ENCODE peak calls at places on chromosome 1, in six cellular contexts. U is activated T-cell treated with anti-CD3 and anti-CD28 coated beads, Interleukin-2, amount 50 U/mL, for 1 hour; V is Caki2; N is LoVo; M is activated CD8-positive, alpha-beta memory T cell treated with anti-CD3 and anti-CD28 coated beads for 4 hours; L is ACHN. K is an unnamed sample.
A peak's percentile ranks its signal among the peaks of the same experiment; 100 is the strongest.

GRCh38 chr1:229582011-229582694 is 23.6 kb upstream of the ABCB10 start:
- DNase-seq in U (no peak), V (no peak), N (no peak), M (no peak), L (no peak), K (no peak)

GRCh38 chr1:181768216-181768929 is 285.1 kb downstream of the CACNA1E start:
- DNase-seq in U (no peak), V (peak; percentile 60), N (no peak), M (no peak), L (peak; percentile 22), K (no peak)

GRCh38 chr1:215064327-215064726 is 18.2 kb upstream of the KCNK2 start:
- DNase-seq in U (no peak), V (no peak), N (no peak), M (no peak), L (no peak), K (no peak)

GRCh38 chr1:243979396-243979795 is 71.7 kb upstream of the ZBTB18 start:
- DNase-seq in U (no peak), V (no peak), N (no peak), M (no peak), L (no peak), K (peak; percentile 29)

GRCh38 chr1:206735553-206736031 is 35.0 kb upstream of the IL19 start:
- DNase-seq in U (no peak), V (no peak), N (no peak), M (no peak), L (no peak), K (no peak)

GRCh38 chr1:56948403-56949023 is 17.3 kb downstream of the C8B start:
- DNase-seq in U (no peak), V (no peak), N (no peak), M (no peak), L (no peak), K (no peak)

GRCh38 chr1:2212542-2213491 is 15.3 kb upstream of the SKI start:
- DNase-seq in U (peak; percentile 71), V (peak; percentile 91), N (peak; percentile 74), M (no peak), L (peak; percentile 89), K (peak; percentile 89)

GRCh38 chr1:231781887-231782286 is 155.3 kb downstream of the DISC1 start:
- DNase-seq in U (no peak), V (no peak), N (no peak), M (no peak), L (no peak), K (no peak)

GRCh38 chr1:51630922-51631321 is 14.0 kb downstream of the OSBPL9 start:
- DNase-seq in U (no peak), V (no peak), N (no peak), M (no peak), L (no peak), K (no peak)

GRCh38 chr1:62621907-62622306 is 24.6 kb downstream of the ANGPTL3 start:
- DNase-seq in U (no peak), V (peak; percentile 83), N (peak; percentile 41), M (no peak), L (peak; percentile 63), K (no peak)

GRCh38 chr1:174217787-174218574 is 58.7 kb downstream of the RABGAP1L start:
- DNase-seq in U (no peak), V (peak; percentile 27), N (peak; percentile 36), M (no peak), L (peak; percentile 52), K (no peak)

GRCh38 chr1:88180449-88181108 is 503.5 kb upstream of the PKN2 start:
- DNase-seq in U (peak; percentile 36), V (peak; percentile 41), N (peak; percentile 77), M (no peak), L (peak; percentile 71), K (peak; percentile 72)

K was measured in mesothelial cell of epicardium.